ENCODE peak calls at places on chromosomes 12 and 14, in five cellular contexts. W, D, O, F and A are unnamed samples.

GRCh38 chr12:71810905-71811304 is 28.7 kb upstream of the TBC1D15 start:
- DNase-seq in W (no peak), D (no peak), O (no peak), F (no peak), A (no peak)

GRCh38 chr12:82359115-82359478 is 768 bp downstream of the METTL25 start:
- DNase-seq in W (no peak), D (peak), O (no peak), F (no peak), A (no peak)

GRCh38 chr14:21521526-21521925 is 4.6 kb downstream of the SALL2 start:
- DNase-seq in W (no peak), D (no peak), O (no peak), F (no peak), A (no peak)

GRCh38 chr14:56482306-56482705 is 97.3 kb upstream of the TMEM260 start:
- DNase-seq in W (peak), D (no peak), O (peak), F (no peak), A (no peak)

GRCh38 chr12:509494-509893 is 49.8 kb downstream of the B4GALNT3 start:
- DNase-seq in W (no peak), D (no peak), O (no peak), F (no peak), A (no peak)

GRCh38 chr14:93970589-93970966 is 5.8 kb downstream of the ASB2 start:
- DNase-seq in W (no peak), D (peak), O (peak), F (peak), A (peak)

GRCh38 chr12:93387780-93388179 is 10.1 kb downstream of the NUDT4 start:
- DNase-seq in W (peak), D (no peak), O (no peak), F (no peak), A (no peak)

GRCh38 chr12:57927086-57927485 is 14.3 kb upstream of the ATP23 start:
- DNase-seq in W (no peak), D (no peak), O (no peak), F (no peak), A (no peak)

GRCh38 chr12:59839514-59839913 is 243.7 kb downstream of the SLC16A7 start:
- DNase-seq in W (no peak), D (no peak), O (no peak), F (no peak), A (no peak)

GRCh38 chr12:42759622-42760273 is 170.2 kb upstream of the PRICKLE1 start:
- DNase-seq in W (no peak), D (no peak), O (no peak), F (no peak), A (no peak)

GRCh38 chr12:49288412-49288853 is 6.5 kb upstream of the PRPH start:
- DNase-seq in W (peak), D (peak), O (peak), F (peak), A (peak)

GRCh38 chr12:38053655-38054464 is 262.7 kb upstream of the ALG10B start:
- DNase-seq in W (peak), D (peak), O (no peak), F (peak), A (peak)

GRCh38 chr14:105088812-105089745 is 23.8 kb upstream of the GPR132 start:
- DNase-seq in W (no peak), D (no peak), O (no peak), F (no peak), A (no peak)

GRCh38 chr14:51703787-51704186 is 52.1 kb downstream of the FRMD6 start:
- DNase-seq in W (no peak), D (no peak), O (no peak), F (no peak), A (no peak)

GRCh38 chr12:60257063-60257462 is 661.2 kb downstream of the SLC16A7 start:
- DNase-seq in W (no peak), D (no peak), O (peak), F (peak), A (no peak)

GRCh38 chr12:51910691-51911090 is 3.4 kb downstream of the ACVRL1 start:
- DNase-seq in W (no peak), D (peak), O (no peak), F (no peak), A (no peak)

GRCh38 chr12:9344540-9344939 is 136.3 kb upstream of the PZP start:
- DNase-seq in W (no peak), D (no peak), O (no peak), F (no peak), A (no peak)

GRCh38 chr12:89525002-89525823 is 617 bp upstream of the GALNT4 start:
- DNase-seq in W (peak), D (peak), O (no peak), F (peak), A (peak)

GRCh38 chr12:49339464-49339861 is 2.5 kb upstream of the C1QL4 start:
- DNase-seq in W (no peak), D (peak), O (no peak), F (no peak), A (no peak)

GRCh38 chr14:100124551-100125088 is 34.8 kb downstream of the DEGS2 start:
- DNase-seq in W (no peak), D (no peak), O (no peak), F (no peak), A (no peak)

GRCh38 chr12:7907009-7907408 is 29.0 kb downstream of the SLC2A3 start:
- DNase-seq in W (peak), D (peak), O (peak), F (peak), A (peak)

GRCh38 chr14:50856660-50857059 is 15.2 kb upstream of the ABHD12B start:
- DNase-seq in W (no peak), D (no peak), O (no peak), F (no peak), A (no peak)

GRCh38 chr14:62206456-62206855 is 444.2 kb downstream of the SNAPC1 start:
- DNase-seq in W (no peak), D (no peak), O (no peak), F (no peak), A (no peak)

GRCh38 chr14:62213516-62213915 is 451.3 kb downstream of the SNAPC1 start:
- DNase-seq in W (no peak), D (no peak), O (no peak), F (no peak), A (no peak)

DNA sequence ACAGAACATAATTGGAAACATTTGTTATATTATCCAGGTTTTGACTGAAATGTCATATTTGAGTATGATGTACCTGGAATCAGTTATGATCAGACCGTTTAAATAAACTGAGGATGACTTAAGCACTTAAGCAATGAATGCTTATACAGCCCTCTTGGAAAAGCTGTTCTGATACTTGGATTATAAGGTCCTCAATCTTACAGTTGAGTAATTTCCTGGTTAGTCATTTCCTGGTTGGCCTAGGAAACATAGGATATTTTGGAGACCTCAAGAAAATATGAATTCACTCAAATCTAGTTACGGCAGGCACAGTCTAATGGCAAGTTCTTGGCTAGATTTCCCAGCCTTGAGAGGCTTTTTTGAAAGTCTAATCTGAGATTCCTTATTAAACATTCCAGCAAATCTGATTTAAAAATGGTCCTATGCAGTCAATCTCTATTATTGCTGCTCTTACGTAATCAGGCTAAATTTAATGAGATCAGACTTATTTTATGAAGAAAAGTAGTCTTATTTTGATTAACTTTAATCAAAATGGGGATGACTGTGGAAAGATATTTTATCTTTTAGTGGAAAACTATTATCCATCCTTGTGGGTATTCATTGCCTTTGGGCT is 447.2 kb downstream of the SNAPC1 start:
- DNase-seq in W (no peak), D (no peak), O (no peak), F (no peak), A (no peak)
- TF ChIP-seq JUND in W (no peak), D (peak), O (no peak), F (no peak), A (no peak)

GRCh38 chr14:38127784-38128183 is 79.9 kb upstream of the SSTR1 start:
- DNase-seq in W (no peak), D (no peak), O (no peak), F (no peak), A (no peak)
- TF ChIP-seq JUND in W (no peak), D (no peak), O (no peak), F (no peak), A (no peak)

DNA sequence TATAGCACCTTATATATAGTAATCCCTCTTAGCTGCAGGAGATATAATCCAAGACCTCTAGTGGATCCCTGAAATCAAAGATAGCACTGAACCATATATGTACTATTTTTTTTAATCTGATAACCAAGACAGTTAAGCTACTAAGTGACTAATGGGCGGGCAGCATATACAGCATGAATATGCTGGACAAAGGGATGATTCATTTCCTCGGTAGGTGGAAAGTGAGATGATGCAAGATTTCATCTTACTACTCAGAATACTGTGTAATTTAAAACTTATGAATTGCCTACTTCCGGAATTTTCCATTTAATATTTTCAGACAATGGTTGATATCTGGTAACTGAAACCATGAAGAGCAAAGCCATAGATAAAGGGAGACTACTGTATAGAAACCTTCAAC is 36.2 kb downstream of the PRMT8 start:
- DNase-seq in W (no peak), D (no peak), O (peak), F (no peak), A (no peak)
- TF ChIP-seq JUND in W (no peak), D (peak), O (no peak), F (no peak), A (no peak)

GRCh38 chr14:95054346-95055280 is 102.7 kb downstream of the DICER1 start:
- DNase-seq in W (no peak), D (no peak), O (no peak), F (no peak), A (no peak)

GRCh38 chr14:95056476-95056875 is 100.9 kb downstream of the DICER1 start:
- DNase-seq in W (no peak), D (no peak), O (no peak), F (no peak), A (peak)

GRCh38 chr14:95057851-95058250 is 99.5 kb downstream of the DICER1 start:
- DNase-seq in W (no peak), D (no peak), O (no peak), F (no peak), A (no peak)

GRCh38 chr14:95057147-95057546 is 100.2 kb downstream of the DICER1 start:
- DNase-seq in W (no peak), D (no peak), O (no peak), F (no peak), A (no peak)

GRCh38 chr14:95055318-95055717 is 102.0 kb downstream of the DICER1 start:
- DNase-seq in W (no peak), D (no peak), O (no peak), F (no peak), A (no peak)
- TF ChIP-seq JUND in W (no peak), D (no peak), O (no peak), F (no peak), A (no peak)

GRCh38 chr14:68774771-68775613 is 17.9 kb downstream of the ZFP36L1 start:
- DNase-seq in W (no peak), D (no peak), O (no peak), F (peak), A (peak)
- TF ChIP-seq JUND in W (no peak), D (no peak), O (no peak), F (no peak), A (no peak)

GRCh38 chr12:97277030-97277429 is 185.6 kb upstream of the RMST start:
- DNase-seq in W (no peak), D (no peak), O (no peak), F (no peak), A (no peak)
- TF ChIP-seq JUND in W (no peak), D (no peak), O (no peak), F (no peak), A (no peak)